ENCODE peak calls at places on chromosomes 5 and 9, in seven cellular contexts. R is H1, U is IMR-90, F is mesenchymal stem cell, K is H9, Y is neuronal stem cell, G is trophoblast cell. P is an unnamed sample.

GRCh38 chr5:168537176-168537575 is 8.1 kb downstream of the FBLL1 start:
- DNase-seq in R (no peak), U (no peak), F (no peak), K (no peak), Y (no peak), G (no peak), P (no peak)

GRCh38 chr5:95591490-95591901 is 28.4 kb upstream of the GPR150 start:
- DNase-seq in R (no peak), U (peak; percentile 91), F (peak; percentile 88), K (no peak), Y (no peak), G (no peak), P (no peak)

GRCh38 chr9:129569506-129570449 is 51.1 kb downstream of the C9orf50 start:
- DNase-seq in R (no peak), U (peak; percentile 36), F (peak; percentile 47), K (peak; percentile 69), Y (no peak), G (peak; percentile 29), P (peak; percentile 83)

GRCh38 chr5:73969195-73970059 is 343.4 kb downstream of the ARHGEF28 start:
- DNase-seq in R (no peak), U (no peak), F (no peak), K (no peak), Y (no peak), G (no peak), P (peak; percentile 52)

GRCh38 chr5:142960309-142960696 is 190.1 kb downstream of the ARHGAP26 start:
- DNase-seq in R (no peak), U (peak; percentile 86), F (peak; percentile 72), K (no peak), Y (no peak), G (peak; percentile 68), P (no peak)

GRCh38 chr9:137453643-137454081 is 5.5 kb downstream of the NSMF start:
- DNase-seq in R (peak; percentile 87), U (peak; percentile 58), F (peak; percentile 70), K (peak; percentile 95), Y (peak; percentile 93), G (peak; percentile 57), P (peak; percentile 96)

GRCh38 chr9:100364013-100364412 is 11.3 kb upstream of the TEX10 start:
- DNase-seq in R (no peak), U (no peak), F (no peak), K (no peak), Y (no peak), G (no peak), P (no peak)

GRCh38 chr9:105243015-105243686 is 1.3 kb upstream of the SLC44A1 start:
- DNase-seq in R (no peak), U (peak; percentile 49), F (peak; percentile 80), K (no peak), Y (no peak), G (peak; percentile 77), P (peak; percentile 94)

GRCh38 chr5:351911-352225 is 30.4 kb downstream of the AHRR start:
- DNase-seq in R (no peak), U (no peak), F (no peak), K (no peak), Y (no peak), G (no peak), P (no peak)

DNA sequence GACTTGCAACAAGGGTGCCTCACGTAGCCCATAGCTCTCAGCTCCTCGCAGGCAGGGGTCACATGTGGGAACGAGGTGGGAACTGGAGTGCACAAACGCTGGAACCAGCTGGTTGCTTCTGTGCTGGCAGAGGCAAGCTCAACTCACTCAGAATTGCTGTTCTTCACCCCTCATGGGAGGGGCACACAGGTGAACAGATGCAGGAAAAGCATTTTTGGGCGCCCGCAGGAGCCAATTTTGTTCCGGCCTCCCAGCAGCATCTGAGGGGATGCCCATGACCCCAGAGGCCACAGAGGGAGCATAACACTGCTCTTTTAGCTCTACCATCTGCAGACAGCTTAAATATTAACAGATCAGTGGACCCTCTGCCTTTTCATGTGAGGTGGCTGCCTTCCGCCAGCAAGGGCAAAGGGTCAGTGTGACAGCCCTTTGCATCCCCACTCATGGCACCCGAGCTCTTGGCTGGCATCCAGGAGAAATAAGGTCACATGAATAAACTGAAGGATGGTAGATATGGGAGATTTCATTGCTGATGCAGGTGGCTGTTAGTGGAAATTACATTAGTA is 196.2 kb downstream of the SLCO4C1 start:
- DNase-seq in R (no peak), U (no peak), F (no peak), K (no peak), Y (no peak), G (no peak), P (no peak)
- H3K4ac ChIP-seq in R (no peak overlapping the region), U (no peak overlapping the region), F (no peak overlapping the region), K (no peak overlapping the region), Y (no peak overlapping the region), G (no peak overlapping the region), P (no peak overlapping the region)

DNA sequence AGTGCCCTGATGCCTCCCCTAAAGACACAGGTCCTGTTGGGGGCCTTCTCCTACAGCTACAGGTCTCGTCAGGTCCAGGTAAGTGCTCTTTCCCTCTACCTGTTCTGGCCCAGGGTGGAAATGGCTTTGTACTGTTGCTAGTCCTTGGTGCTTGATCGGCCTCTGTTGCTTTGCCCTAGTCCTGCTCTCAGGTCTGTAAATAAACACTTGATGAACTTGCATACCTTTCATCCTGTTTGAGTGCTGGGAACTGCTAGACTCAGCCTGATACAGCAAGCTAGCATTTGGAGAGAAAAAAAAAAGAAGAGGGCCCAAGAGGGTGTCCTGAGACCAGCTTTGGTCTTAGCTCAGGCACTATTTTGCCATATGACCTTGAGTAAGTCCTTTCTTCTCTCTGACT is 21.8 kb upstream of the ZNF618 start:
- DNase-seq in R (no peak), U (no peak), F (no peak), K (no peak), Y (no peak), G (no peak), P (peak; percentile 7)
- H3K4ac ChIP-seq in R (no peak overlapping the region), U (no peak overlapping the region), F (no peak overlapping the region), K (no peak overlapping the region), Y (no peak overlapping the region), G (no peak overlapping the region), P (no peak overlapping the region)

GRCh38 chr9:84843175-84843824 is 173.8 kb downstream of the NTRK2 start:
- DNase-seq in R (no peak), U (no peak), F (no peak), K (no peak), Y (no peak), G (no peak), P (peak; percentile 33)
- H3K4ac ChIP-seq in R (no peak overlapping the region), U (no peak overlapping the region), F (no peak overlapping the region), K (no peak overlapping the region), Y (no peak overlapping the region), G (no peak overlapping the region), P (no peak overlapping the region)

GRCh38 chr9:80078826-80079225 is 507.1 kb downstream of the TLE4 start:
- DNase-seq in R (no peak), U (no peak), F (peak; percentile 24), K (no peak), Y (no peak), G (no peak), P (no peak)
- H3K4ac ChIP-seq in R (no peak overlapping the region), U (no peak overlapping the region), F (no peak overlapping the region), K (no peak overlapping the region), Y (no peak overlapping the region), G (no peak overlapping the region), P (no peak overlapping the region)

GRCh38 chr5:13919087-13919486 is 25.4 kb downstream of the DNAH5 start:
- DNase-seq in R (no peak), U (no peak), F (no peak), K (no peak), Y (no peak), G (no peak), P (no peak)
- H3K4ac ChIP-seq in R (no peak overlapping the region), U (no peak overlapping the region), F (no peak overlapping the region), K (no peak overlapping the region), Y (no peak overlapping the region), G (no peak overlapping the region), P (no peak overlapping the region)

DNA sequence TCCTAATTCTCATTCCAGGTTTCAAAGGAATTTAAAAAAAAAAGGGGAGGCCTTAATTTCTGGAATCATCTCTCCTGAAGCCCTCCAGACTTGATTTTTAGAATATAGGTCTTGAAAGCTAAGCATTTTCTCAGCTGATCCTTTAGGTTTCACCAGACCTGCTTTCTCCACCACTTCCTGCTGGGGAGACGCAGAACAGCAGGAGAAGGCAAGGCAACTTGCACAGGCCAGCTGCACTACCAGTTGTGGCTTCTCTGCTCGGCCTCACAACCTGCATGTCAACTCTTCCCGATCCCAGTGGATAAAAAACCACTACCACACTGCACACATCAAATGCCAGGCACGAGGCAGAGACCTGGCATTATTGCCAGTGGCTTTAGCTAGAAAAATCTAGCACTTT is 119.8 kb downstream of the SIL1 start:
- DNase-seq in R (no peak), U (no peak), F (no peak), K (no peak), Y (no peak), G (no peak), P (peak; percentile 25)
- H3K4ac ChIP-seq in R (no peak overlapping the region), U (no peak overlapping the region), F (no peak overlapping the region), K (no peak overlapping the region), Y (no peak overlapping the region), G (no peak overlapping the region), P (no peak overlapping the region)

GRCh38 chr9:110214090-110214489 is 6.1 kb upstream of the C9orf152 start:
- DNase-seq in R (no peak), U (peak; percentile 30), F (no peak), K (no peak), Y (no peak), G (peak; percentile 93), P (no peak)
- H3K4ac ChIP-seq in R (no peak overlapping the region), U (no peak overlapping the region), F (no peak overlapping the region), K (no peak overlapping the region), Y (no peak overlapping the region), G (no peak overlapping the region), P (no peak overlapping the region)

DNA sequence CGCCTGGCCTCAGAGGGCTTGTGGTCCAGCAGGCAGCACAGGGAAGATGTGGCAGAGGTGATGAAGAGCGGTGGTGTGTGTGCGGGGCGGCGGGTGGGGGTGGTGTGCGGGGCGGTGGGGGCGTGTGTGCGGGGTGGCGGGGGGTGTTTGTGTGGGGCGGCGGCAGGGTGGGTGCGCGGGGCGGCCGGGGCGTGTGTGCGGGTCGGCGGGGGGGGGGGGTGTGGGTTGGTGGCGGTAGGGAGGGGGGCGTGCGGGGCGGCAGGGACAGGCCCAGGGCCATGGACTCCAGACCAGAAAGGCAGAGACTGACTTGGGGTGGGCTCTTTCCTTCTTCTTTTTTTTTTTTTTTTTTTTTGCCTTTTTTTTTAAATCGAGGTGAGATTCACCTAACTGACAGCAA is 4.5 kb upstream of the NACC2 start:
- DNase-seq in R (no peak), U (no peak), F (no peak), K (no peak), Y (no peak), G (no peak), P (no peak)
- H3K4ac ChIP-seq in R (no peak overlapping the region), U (no peak overlapping the region), F (no peak overlapping the region), K (no peak overlapping the region), Y (no peak overlapping the region), G (no peak overlapping the region), P (no peak overlapping the region)

GRCh38 chr9:131635285-131635684 is 90.0 kb downstream of the PRRT1B start:
- DNase-seq in R (peak; percentile 39), U (peak; percentile 99), F (peak; percentile 99), K (peak; percentile 53), Y (no peak), G (peak; percentile 94), P (peak; percentile 90)
- H3K4ac ChIP-seq in R (no peak overlapping the region), U (peak overlapping the region; percentile 84), F (no peak overlapping the region), K (no peak overlapping the region), Y (no peak overlapping the region), G (no peak overlapping the region), P (no peak overlapping the region)